ENCODE peak calls at places on chromosomes 5 and 9, in seven cellular contexts. O, A, J, E, B, R and C are unnamed samples.

GRCh38 chr5:166370928-166371690 is 1920.3 kb upstream of the WWC1 start:
- DNase-seq in O (no peak), A (no peak), J (no peak), E (no peak), B (no peak), R (no peak), C (peak; percentile 3)

GRCh38 chr5:78295035-78295961 is 800 bp upstream of the AP3B1 start:
- DNase-seq in O (no peak), A (peak; percentile 63), J (peak; percentile 72), E (peak; percentile 75), B (peak; percentile 67), R (peak; percentile 79), C (peak; percentile 62)

GRCh38 chr9:130565792-130566191 is 13.6 kb upstream of the FUBP3 start:
- DNase-seq in O (no peak), A (no peak), J (no peak), E (no peak), B (no peak), R (no peak), C (no peak)

GRCh38 chr5:106876298-106876622 is 794.5 kb downstream of the EFNA5 start:
- DNase-seq in O (no peak), A (no peak), J (no peak), E (no peak), B (no peak), R (no peak), C (no peak)

GRCh38 chr9:23824241-23825142 is 1.5 kb downstream of the ELAVL2 start:
- DNase-seq in O (no peak), A (no peak), J (peak; percentile 74), E (peak; percentile 56), B (no peak), R (peak; percentile 61), C (peak; percentile 65)

GRCh38 chr5:154168395-154168794 is 22.1 kb upstream of the GALNT10 start:
- DNase-seq in O (no peak), A (no peak), J (no peak), E (no peak), B (no peak), R (no peak), C (no peak)

GRCh38 chr5:138178516-138179276 is at the start of the genes BRD8 and KIF20A:
- DNase-seq in O (peak; percentile 94), A (peak; percentile 82), J (peak; percentile 76), E (peak; percentile 95), B (peak; percentile 96), R (peak; percentile 95), C (peak; percentile 98)

GRCh38 chr5:9376363-9377117 is 169.3 kb downstream of the SEMA5A start:
- DNase-seq in O (peak; percentile 52), A (no peak), J (no peak), E (no peak), B (no peak), R (no peak), C (no peak)

GRCh38 chr5:146606838-146607237 is 90.8 kb upstream of the GPR151 start:
- DNase-seq in O (no peak), A (no peak), J (no peak), E (no peak), B (no peak), R (no peak), C (no peak)

GRCh38 chr5:111999286-111999685 is 242.3 kb upstream of the NREP start:
- DNase-seq in O (peak; percentile 90), A (no peak), J (no peak), E (no peak), B (no peak), R (no peak), C (peak; percentile 49)

GRCh38 chr5:72842816-72843215 is 26.4 kb downstream of the TNPO1 start:
- DNase-seq in O (peak; percentile 65), A (no peak), J (peak; percentile 17), E (no peak), B (no peak), R (no peak), C (no peak)

GRCh38 chr9:33435821-33436277 is 11.5 kb downstream of the AQP3 start:
- DNase-seq in O (no peak), A (no peak), J (no peak), E (no peak), B (no peak), R (no peak), C (no peak)

GRCh38 chr5:131104169-131104775 is 60.8 kb downstream of the HINT1 start:
- DNase-seq in O (no peak), A (no peak), J (no peak), E (no peak), B (no peak), R (no peak), C (peak; percentile 5)

GRCh38 chr5:820245-820644 is 30.5 kb downstream of the ZDHHC11 start:
- DNase-seq in O (no peak), A (no peak), J (no peak), E (no peak), B (no peak), R (no peak), C (no peak)

GRCh38 chr5:59133801-59134261 is 551.0 kb downstream of the RAB3C start:
- DNase-seq in O (peak; percentile 91), A (no peak), J (no peak), E (no peak), B (no peak), R (no peak), C (peak; percentile 75)

GRCh38 chr5:17252543-17252942 is 35.1 kb downstream of the BASP1 start:
- DNase-seq in O (peak; percentile 42), A (no peak), J (no peak), E (no peak), B (no peak), R (no peak), C (peak; percentile 20)

GRCh38 chr9:130265431-130266235 is at the start of gene HMCN2:
- DNase-seq in O (no peak), A (no peak), J (peak; percentile 91), E (no peak), B (no peak), R (peak; percentile 75), C (peak; percentile 29)

GRCh38 chr9:14311940-14312572 is 1.9 kb downstream of the NFIB start:
- DNase-seq in O (no peak), A (no peak), J (no peak), E (no peak), B (no peak), R (no peak), C (peak; percentile 12)
- H3K4me3 ChIP-seq in O (no peak overlapping the region), A (no peak overlapping the region), J (peak overlapping the region; percentile 83), E (peak overlapping the region; percentile 73), B (peak overlapping the region; percentile 71), R (peak overlapping the region; percentile 96), C (peak overlapping the region; percentile 94)

DNA sequence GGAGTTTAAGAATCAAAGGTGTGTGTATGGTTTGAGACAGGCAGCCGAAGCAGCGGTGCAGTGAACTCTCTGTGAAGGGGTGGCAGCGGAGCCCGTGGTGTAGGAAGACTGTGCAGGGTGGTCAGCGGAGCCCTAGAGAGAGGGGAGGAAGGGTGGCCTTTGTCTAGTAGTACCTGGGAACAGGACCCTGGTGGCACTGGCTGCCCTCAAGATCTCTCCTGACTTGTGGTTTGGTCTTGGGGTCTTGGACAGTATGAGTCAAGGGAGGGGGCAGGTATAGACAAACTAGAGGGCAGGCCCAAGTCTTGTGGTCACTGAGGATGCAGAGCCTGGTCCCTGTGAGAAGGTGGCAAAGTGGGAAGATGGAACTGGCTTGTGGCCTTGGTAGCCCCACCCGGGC is 7.1 kb upstream of the NKX2-5 start:
- DNase-seq in O (no peak), A (no peak), J (peak; percentile 32), E (no peak), B (no peak), R (no peak), C (no peak)
- H3K27me3 ChIP-seq in O (peaks cover 90% of the 10 kb centered on the region), A (peaks cover 2% of the 10 kb centered on the region), J (peaks cover 100% of the 10 kb centered on the region), E (peaks cover 99% of the 10 kb centered on the region), B (peaks cover 100% of the 10 kb centered on the region), R (no peaks in the 10 kb centered on the region), C (peaks cover 92% of the 10 kb centered on the region)

GRCh38 chr9:91483189-91483691 is 59.6 kb upstream of the NFIL3 start:
- DNase-seq in O (peak; percentile 47), A (no peak), J (no peak), E (no peak), B (no peak), R (no peak), C (peak; percentile 69)
- H3K4me3 ChIP-seq in O (no peak overlapping the region), A (no peak overlapping the region), J (no peak overlapping the region), E (no peak overlapping the region), B (no peak overlapping the region), R (no peak overlapping the region), C (peak overlapping the region; percentile 70)

DNA sequence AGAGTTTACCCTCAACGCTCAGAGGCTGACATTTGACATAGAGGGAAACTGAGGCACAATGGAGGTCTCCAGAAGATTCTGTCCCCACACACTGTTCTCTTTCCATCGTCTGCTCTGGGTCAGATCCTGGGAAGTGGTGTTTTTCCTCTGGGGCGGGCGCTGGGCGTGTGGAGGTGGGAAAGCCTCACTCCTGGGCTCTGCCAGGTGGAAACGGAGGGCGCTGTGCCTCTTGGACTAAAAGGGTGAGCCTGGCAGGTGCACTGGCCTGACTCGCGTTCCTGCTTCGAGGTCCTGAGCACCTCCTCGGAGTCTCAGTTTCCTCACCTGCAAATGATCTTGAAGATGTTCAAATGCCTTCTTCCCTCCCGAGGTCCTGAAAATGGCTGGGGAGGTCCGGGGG is 25.7 kb upstream of the FCN1 start:
- DNase-seq in O (no peak), A (no peak), J (no peak), E (peak; percentile 30), B (no peak), R (peak; percentile 73), C (no peak)
- H3K27me3 ChIP-seq in O (peaks cover 47% of the 10 kb centered on the region), A (no peaks in the 10 kb centered on the region), J (no peaks in the 10 kb centered on the region), E (peaks cover 21% of the 10 kb centered on the region), B (peaks cover 50% of the 10 kb centered on the region), R (no peaks in the 10 kb centered on the region), C (peaks cover 47% of the 10 kb centered on the region)

GRCh38 chr5:177085985-177086917 is at the start of gene FGFR4:
- DNase-seq in O (peak; percentile 39), A (no peak), J (peak; percentile 100), E (peak; percentile 85), B (peak; percentile 78), R (peak; percentile 83), C (peak; percentile 55)
- H3K4me3 ChIP-seq in O (peak within 1 kb of the TSS; percentile 61), A (peak within 1 kb of the TSS; percentile 49), J (peak within 1 kb of the TSS; percentile 86), E (peak within 1 kb of the TSS; percentile 57), B (peak within 1 kb of the TSS; percentile 62), R (no peak within 1 kb of the TSS), C (peak within 1 kb of the TSS; percentile 47)

GRCh38 chr9:136204838-136205706 is at the start of gene LHX3:
- DNase-seq in O (no peak), A (no peak), J (peak; percentile 99), E (no peak), B (no peak), R (no peak), C (peak; percentile 62)
- H3K27me3 ChIP-seq in O (peaks cover 42% of the 10 kb centered on the region), A (peaks cover 2% of the 10 kb centered on the region), J (peaks cover 52% of the 10 kb centered on the region), E (peaks cover 52% of the 10 kb centered on the region), B (peaks cover 53% of the 10 kb centered on the region), R (no peaks in the 10 kb centered on the region), C (peaks cover 28% of the 10 kb centered on the region)

DNA sequence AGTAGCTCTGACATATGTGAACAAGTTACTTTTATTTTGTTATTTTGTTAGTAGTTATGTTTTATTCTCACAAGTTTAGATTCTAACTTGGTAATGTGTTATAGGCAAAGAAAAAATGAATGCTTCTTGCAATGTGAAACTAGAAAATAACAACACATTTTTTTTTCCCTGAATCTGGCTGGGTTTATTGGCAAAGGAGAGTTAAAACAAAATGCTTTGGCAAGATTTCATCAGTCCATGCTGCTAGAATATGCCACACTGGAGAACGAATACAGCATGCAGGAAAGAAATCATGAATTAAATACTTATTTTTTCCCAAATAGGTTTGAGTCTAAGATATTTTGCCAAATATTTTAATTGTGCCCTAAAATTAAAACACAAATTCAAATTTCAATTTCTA is 1048.1 kb upstream of the ACO1 start:
- DNase-seq in O (no peak), A (no peak), J (no peak), E (no peak), B (no peak), R (no peak), C (no peak)
- H3K4me3 ChIP-seq in O (no peak overlapping the region), A (no peak overlapping the region), J (no peak overlapping the region), E (no peak overlapping the region), B (no peak overlapping the region), R (no peak overlapping the region), C (no peak overlapping the region)